ENCODE peak calls at places on chromosomes 7 and 10, in eight cellular contexts. X is stromal cell of bone marrow, Z is T-helper 9 cell, R is memory B cell, J is lower lobe of right lung, I is mesendoderm, F is psoas muscle, S is heart left ventricle. H is an unnamed sample.

GRCh38 chr7:80095545-80095944 is 39.1 kb upstream of the GNAI1 start:
- DNase-seq in X (no peak), Z (no peak), R (no peak), J (no peak), I (no peak), F (no peak), S (no peak), H (peak; percentile 27)

GRCh38 chr7:142889825-142890224 is 4.3 kb upstream of the TRPV6 start:
- DNase-seq in X (no peak), Z (no peak), R (no peak), J (no peak), I (no peak), F (no peak), S (no peak), H (no peak)

GRCh38 chr10:132961864-132962622 is 19.7 kb upstream of the CFAP46 start:
- DNase-seq in X (peak; percentile 62), Z (peak; percentile 25), R (peak; percentile 41), J (peak; percentile 78), I (peak; percentile 94), F (peak; percentile 61), S (peak; percentile 79), H (peak; percentile 66)

GRCh38 chr7:44796034-44796503 is 412 bp upstream of the PPIA start:
- DNase-seq in X (no peak), Z (no peak), R (no peak), J (no peak), I (peak; percentile 88), F (no peak), S (no peak), H (no peak)

GRCh38 chr7:32881074-32881982 is 10.2 kb downstream of the KBTBD2 start:
- DNase-seq in X (no peak), Z (no peak), R (no peak), J (no peak), I (no peak), F (no peak), S (no peak), H (peak; percentile 20)

GRCh38 chr7:1553513-1554210 is 2.3 kb downstream of the TMEM184A start:
- DNase-seq in X (no peak), Z (no peak), R (no peak), J (no peak), I (no peak), F (peak; percentile 53), S (peak; percentile 32), H (no peak)

GRCh38 chr7:158710651-158711102 is 6.1 kb upstream of the NCAPG2 start:
- DNase-seq in X (peak; percentile 74), Z (no peak), R (no peak), J (no peak), I (no peak), F (no peak), S (no peak), H (peak; percentile 98)

GRCh38 chr10:27440478-27440877 is 63.6 kb upstream of the RAB18 start:
- DNase-seq in X (no peak), Z (no peak), R (no peak), J (no peak), I (no peak), F (no peak), S (no peak), H (no peak)

GRCh38 chr7:32048970-32049369 is 21.2 kb downstream of the PDE1C start:
- DNase-seq in X (no peak), Z (no peak), R (no peak), J (no peak), I (no peak), F (no peak), S (no peak), H (no peak)

GRCh38 chr10:79264942-79265341 is 82.3 kb upstream of the PPIF start:
- DNase-seq in X (no peak), Z (no peak), R (no peak), J (no peak), I (peak; percentile 40), F (peak; percentile 69), S (no peak), H (no peak)

GRCh38 chr7:33916357-33917081 is 11.2 kb downstream of the BMPER start:
- DNase-seq in X (no peak), Z (no peak), R (no peak), J (no peak), I (no peak), F (no peak), S (no peak), H (no peak)

GRCh38 chr10:78945838-78946237 is 122.9 kb upstream of the ZMIZ1 start:
- DNase-seq in X (no peak), Z (no peak), R (no peak), J (no peak), I (no peak), F (no peak), S (no peak), H (no peak)

GRCh38 chr7:137987011-137987334 is 14.9 kb downstream of the CREB3L2 start:
- DNase-seq in X (no peak), Z (no peak), R (no peak), J (no peak), I (no peak), F (no peak), S (peak; percentile 55), H (no peak)

GRCh38 chr10:121949052-121949451 is 21.2 kb upstream of the ATE1 start:
- DNase-seq in X (no peak), Z (no peak), R (no peak), J (no peak), I (no peak), F (no peak), S (no peak), H (no peak)

GRCh38 chr10:91319336-91319735 is 90.8 kb upstream of the HECTD2 start:
- DNase-seq in X (no peak), Z (no peak), R (no peak), J (no peak), I (peak; percentile 30), F (no peak), S (no peak), H (no peak)

GRCh38 chr10:77114181-77114821 is 523.3 kb downstream of the KCNMA1 start:
- DNase-seq in X (no peak), Z (no peak), R (no peak), J (no peak), I (no peak), F (no peak), S (no peak), H (no peak)